ENCODE peak calls at places on chromosomes 2 and 18, in seven cellular contexts. E is AG09309, V is T-cell, D is left ventricle myocardium inferior, Q is tibial artery, T is left colon, Y is Right ventricle myocardium superior. Z is an unnamed sample.

GRCh38 chr2:28906376-28906775 is 11.9 kb downstream of the WDR43 start:
- DNase-seq in E (no peak), V (no peak), D (no peak), Q (no peak), T (no peak), Y (no peak), Z (no peak)

GRCh38 chr18:75066223-75066622 is 142.7 kb downstream of the PTGR3 start:
- DNase-seq in E (no peak), V (no peak), D (no peak), Q (no peak), T (no peak), Y (no peak), Z (no peak)

GRCh38 chr2:162261032-162261945 is 18.0 kb upstream of the FAP start:
- DNase-seq in E (peak), V (no peak), D (peak), Q (peak), T (peak), Y (peak), Z (peak)

GRCh38 chr18:45793295-45793965 is 32.0 kb upstream of the SIGLEC15 start:
- DNase-seq in E (peak), V (no peak), D (no peak), Q (no peak), T (no peak), Y (no peak), Z (no peak)

GRCh38 chr2:145413261-145413660 is 893.3 kb upstream of the ZEB2 start:
- DNase-seq in E (no peak), V (no peak), D (no peak), Q (no peak), T (no peak), Y (no peak), Z (no peak)

GRCh38 chr18:49340446-49340845 is 120.0 kb downstream of the DYM start:
- DNase-seq in E (peak), V (no peak), D (no peak), Q (no peak), T (no peak), Y (no peak), Z (no peak)

GRCh38 chr2:71907503-71907902 is 240.2 kb downstream of the CYP26B1 start:
- DNase-seq in E (no peak), V (no peak), D (no peak), Q (no peak), T (no peak), Y (no peak), Z (no peak)

GRCh38 chr2:129748250-129748649 is 231.2 kb upstream of the RAB6C start:
- DNase-seq in E (no peak), V (no peak), D (no peak), Q (no peak), T (no peak), Y (no peak), Z (no peak)

GRCh38 chr2:201182650-201183372 is at the start of gene CASP10:
- DNase-seq in E (no peak), V (no peak), D (no peak), Q (no peak), T (no peak), Y (no peak), Z (peak)

GRCh38 chr2:156046900-156047299 is 285.6 kb downstream of the NR4A2 start:
- DNase-seq in E (no peak), V (no peak), D (no peak), Q (no peak), T (no peak), Y (no peak), Z (no peak)

GRCh38 chr2:14408695-14409094 is 223.8 kb upstream of the LRATD1 start:
- DNase-seq in E (no peak), V (no peak), D (no peak), Q (no peak), T (no peak), Y (no peak), Z (no peak)

GRCh38 chr2:118065927-118066326 is 22.3 kb upstream of the INSIG2 start:
- DNase-seq in E (no peak), V (no peak), D (no peak), Q (no peak), T (no peak), Y (no peak), Z (no peak)

GRCh38 chr2:157559461-157559860 is 69.2 kb downstream of the ACVR1C start:
- DNase-seq in E (no peak), V (no peak), D (no peak), Q (no peak), T (no peak), Y (no peak), Z (no peak)

GRCh38 chr2:236940497-236940896 is 145.2 kb upstream of the COPS8 start:
- DNase-seq in E (no peak), V (no peak), D (no peak), Q (no peak), T (no peak), Y (no peak), Z (no peak)

GRCh38 chr2:84958135-84959044 is 12.6 kb upstream of the KCMF1 start:
- DNase-seq in E (peak), V (no peak), D (no peak), Q (no peak), T (peak), Y (no peak), Z (peak)

GRCh38 chr2:182715121-182715895 is 749 bp upstream of the DNAJC10 start:
- DNase-seq in E (peak), V (no peak), D (no peak), Q (no peak), T (no peak), Y (no peak), Z (no peak)

GRCh38 chr2:98654702-98655488 is 46.5 kb downstream of the UNC50 start:
- DNase-seq in E (no peak), V (peak), D (no peak), Q (peak), T (no peak), Y (no peak), Z (no peak)

GRCh38 chr2:110999626-111000025 is 121.1 kb upstream of the BCL2L11 start:
- DNase-seq in E (no peak), V (no peak), D (no peak), Q (no peak), T (no peak), Y (no peak), Z (no peak)

GRCh38 chr2:71895320-71896161 is 252.1 kb downstream of the CYP26B1 start:
- DNase-seq in E (no peak), V (no peak), D (no peak), Q (no peak), T (peak), Y (no peak), Z (no peak)

GRCh38 chr2:227293531-227293930 is 31.5 kb upstream of the MFF start:
- DNase-seq in E (no peak), V (no peak), D (no peak), Q (no peak), T (no peak), Y (no peak), Z (no peak)

GRCh38 chr2:46876741-46877384 is 38.7 kb downstream of the MCFD2 start:
- DNase-seq in E (peak), V (no peak), D (peak), Q (peak), T (no peak), Y (no peak), Z (no peak)

Z was measured in pancreas.